ENCODE peak calls at places on chromosomes 6 and 20, in seven cellular contexts. U is natural killer cell, Z is GM23338, B is left ventricle myocardium inferior, D is heart left ventricle, A is cardiac fibroblast, C is transverse colon. Y is an unnamed sample.

GRCh38 chr6:143822584-143823024 is 20.5 kb upstream of the LTV1 start:
- DNase-seq in Z (peak), A (peak), C (no peak), D (no peak), U (no peak), B (no peak), Y (no peak)

GRCh38 chr6:38337819-38338465 is 301.8 kb downstream of the BTBD9 start:
- DNase-seq in Z (no peak), U (no peak), D (no peak), A (peak), C (no peak), B (no peak), Y (peak)

GRCh38 chr6:51277471-51277870 is 458.8 kb downstream of the TFAP2B start:
- DNase-seq in C (no peak), A (no peak), Z (no peak), B (no peak), U (no peak), D (no peak), Y (no peak)

GRCh38 chr6:119495230-119495683 is 145.7 kb upstream of the MAN1A1 start:
- DNase-seq in B (peak), C (peak), A (no peak), D (peak), Z (no peak), U (no peak), Y (no peak)

GRCh38 chr20:16542477-16542876 is 30.8 kb downstream of the KIF16B start:
- DNase-seq in B (no peak), Z (no peak), A (no peak), U (no peak), D (no peak), C (no peak), Y (no peak)

GRCh38 chr20:54633374-54633773 is 158.0 kb downstream of the DOK5 start:
- DNase-seq in Z (no peak), D (no peak), A (no peak), B (no peak), U (no peak), C (no peak), Y (no peak)

GRCh38 chr6:169316651-169317050 is 63.0 kb upstream of the THBS2 start:
- DNase-seq in Z (no peak), D (no peak), A (no peak), B (no peak), C (no peak), U (no peak), Y (no peak)

GRCh38 chr6:27592481-27593199 is 119.7 kb upstream of the ZNF184 start:
- DNase-seq in C (no peak), D (no peak), A (peak), Z (peak), B (no peak), U (no peak), Y (peak)

GRCh38 chr6:157632821-157633220 is 190.2 kb upstream of the SNX9 start:
- DNase-seq in Z (no peak), A (peak), C (no peak), D (no peak), B (no peak), U (no peak), Y (no peak)

DNA sequence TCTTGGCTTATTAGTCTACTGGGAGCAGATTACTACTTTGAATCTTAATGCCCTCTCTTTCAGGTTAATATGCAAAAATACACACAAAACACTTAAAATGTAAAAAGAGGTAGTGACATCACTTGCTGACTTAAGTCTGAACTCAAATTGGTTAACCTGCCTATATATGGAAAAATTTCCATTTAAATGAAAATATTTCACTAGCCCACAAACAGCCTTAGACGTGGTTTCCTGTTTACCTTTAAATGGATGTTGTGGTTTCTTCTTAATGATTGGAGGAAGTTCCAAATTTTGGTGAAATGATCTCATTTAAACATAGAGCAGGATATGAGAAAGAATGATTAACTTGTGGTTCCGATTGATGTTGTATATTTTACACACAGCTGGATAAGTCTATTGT is 553.7 kb downstream of the CD109 start:
- DNase-seq in U (no peak), C (no peak), B (no peak), A (peak), D (no peak), Z (no peak), Y (no peak)
- TF ChIP-seq CTCF in U (no peak), C (no peak), B (no peak), A (no peak), D (no peak), Z (no peak), Y (no peak)

GRCh38 chr20:62583424-62583920 is 58.8 kb upstream of the SLCO4A1 start:
- DNase-seq in Z (peak), A (peak), C (no peak), D (no peak), B (no peak), U (no peak), Y (no peak)
- TF ChIP-seq CTCF in Z (peak), A (no peak), C (no peak), D (no peak), B (no peak), U (no peak), Y (no peak)

DNA sequence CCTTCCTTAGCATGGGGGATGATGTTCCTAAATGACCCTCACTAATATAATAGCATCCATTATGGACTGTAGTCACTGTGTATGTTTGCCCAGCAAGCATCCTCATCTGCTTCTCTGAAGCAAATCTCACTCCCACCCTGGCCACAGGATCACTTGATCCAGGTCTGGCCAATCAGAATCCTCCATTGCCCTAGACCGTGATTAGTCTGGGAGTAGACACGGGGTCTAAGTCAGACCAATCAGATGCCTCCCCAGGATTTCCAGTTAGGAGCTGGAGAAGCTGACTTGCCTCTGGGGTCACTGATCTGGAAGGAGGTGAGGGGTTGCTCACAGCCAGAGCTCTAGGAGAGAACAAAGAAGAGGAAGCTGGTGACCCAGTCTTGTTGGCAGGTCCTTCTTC is 153.9 kb downstream of the DHX35 start:
- DNase-seq in C (no peak), D (no peak), A (no peak), U (no peak), Z (no peak), B (no peak), Y (no peak)
- TF ChIP-seq CTCF in C (no peak), D (no peak), A (no peak), U (no peak), Z (no peak), B (no peak), Y (no peak)

GRCh38 chr20:48012401-48012974 is 227.2 kb upstream of the SULF2 start:
- DNase-seq in U (no peak), A (peak), B (no peak), Z (no peak), C (no peak), D (no peak), Y (peak)
- TF ChIP-seq CTCF in U (no peak), A (no peak), B (no peak), Z (peak), C (no peak), D (no peak), Y (no peak)

DNA sequence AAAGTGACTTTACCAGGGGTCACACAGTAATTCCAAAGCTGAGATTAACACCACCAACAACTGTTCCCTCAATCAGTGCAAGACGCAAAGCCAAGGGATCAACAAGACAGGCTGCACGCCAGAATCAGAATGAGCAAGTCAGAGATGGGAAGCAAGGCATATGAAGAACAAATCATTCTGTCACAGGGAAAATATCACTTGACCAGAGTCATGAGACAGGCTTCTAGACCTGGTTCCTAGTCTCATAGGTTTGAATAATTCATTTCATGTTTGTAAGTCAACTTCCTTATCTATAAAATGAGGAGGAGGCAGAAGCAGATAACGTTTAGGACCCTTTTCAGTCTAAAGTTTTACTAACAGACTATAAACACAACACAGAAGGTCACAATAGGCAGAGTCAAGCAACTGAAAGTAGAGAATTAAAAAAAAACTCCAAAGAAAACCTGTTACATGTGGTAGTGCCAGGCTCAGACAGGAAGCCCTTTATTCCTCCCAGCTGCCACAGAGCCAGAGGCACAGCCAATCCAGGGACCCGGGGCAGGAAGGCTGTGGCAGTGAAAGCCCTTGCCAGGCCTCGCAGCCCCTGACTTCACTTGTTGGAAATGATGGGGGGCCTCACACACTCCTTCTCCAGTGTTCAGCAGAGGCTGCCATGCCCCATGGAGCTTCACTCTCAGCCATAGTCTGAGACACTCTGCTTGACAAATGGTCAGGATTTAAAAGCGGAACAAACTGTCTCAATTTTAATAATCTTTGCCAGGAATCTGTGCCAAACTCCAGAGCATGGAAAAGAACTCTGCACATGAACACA is 29.2 kb upstream of the DST start:
- DNase-seq in Z (no peak), D (no peak), B (no peak), U (no peak), A (no peak), C (peak), Y (no peak)
- TF ChIP-seq CTCF in Z (no peak), D (no peak), B (no peak), U (no peak), A (no peak), C (no peak), Y (no peak)

DNA sequence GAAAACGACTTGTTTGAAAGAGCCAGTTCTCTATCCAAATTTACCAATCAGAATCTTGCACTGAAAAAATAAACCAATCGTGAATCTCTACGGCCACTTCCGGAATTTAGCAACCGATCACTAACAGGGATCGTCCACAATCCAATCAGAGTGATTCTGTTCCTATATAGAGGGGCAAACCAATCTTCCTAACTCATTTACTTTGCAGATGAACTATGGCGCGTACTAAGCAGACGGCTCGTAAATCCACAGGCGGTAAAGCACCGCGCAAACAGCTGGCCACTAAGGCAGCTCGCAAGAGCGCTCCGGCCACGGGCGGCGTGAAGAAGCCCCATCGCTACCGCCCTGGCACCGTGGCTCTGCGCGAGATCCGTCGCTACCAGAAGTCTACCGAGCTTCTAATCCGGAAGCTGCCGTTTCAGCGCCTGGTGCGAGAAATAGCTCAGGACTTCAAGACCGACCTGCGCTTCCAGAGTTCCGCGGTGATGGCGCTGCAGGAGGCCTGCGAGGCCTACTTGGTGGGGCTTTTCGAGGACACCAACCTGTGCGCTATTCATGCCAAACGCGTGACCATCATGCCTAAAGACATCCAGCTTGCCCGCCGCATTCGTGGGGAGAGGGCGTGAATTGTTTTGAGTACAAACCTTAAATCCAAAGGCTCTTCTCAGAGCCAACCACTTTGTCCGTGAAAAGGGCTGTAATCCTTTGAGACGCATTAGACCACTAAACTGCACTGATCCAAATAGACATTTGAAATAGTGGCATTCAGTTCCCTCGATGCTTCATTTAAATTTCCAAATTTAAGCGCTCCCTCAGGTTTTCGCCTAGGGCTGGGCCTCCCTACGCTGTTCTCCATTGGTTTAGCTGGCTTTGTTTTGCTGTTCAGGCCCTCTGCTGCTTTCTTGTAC is 138.0 kb downstream of the HFE start:
- DNase-seq in U (no peak), C (no peak), A (peak), B (no peak), Z (peak), D (no peak), Y (no peak)
- TF ChIP-seq CTCF in U (no peak), C (no peak), A (no peak), B (no peak), Z (no peak), D (no peak), Y (no peak)

GRCh38 chr6:145502417-145502816 is 232.9 kb downstream of the EPM2A start:
- DNase-seq in B (no peak), D (no peak), Z (no peak), C (no peak), A (peak), U (no peak), Y (no peak)

GRCh38 chr6:145507251-145507650 is 228.1 kb downstream of the EPM2A start:
- DNase-seq in B (no peak), U (no peak), Z (no peak), D (no peak), C (no peak), A (no peak), Y (no peak)

GRCh38 chr6:145506554-145506953 is 228.8 kb downstream of the EPM2A start:
- DNase-seq in A (no peak), U (no peak), C (no peak), Z (no peak), B (no peak), D (no peak), Y (no peak)

GRCh38 chr6:145508107-145508506 is 227.2 kb downstream of the EPM2A start:
- DNase-seq in Z (peak), U (no peak), C (no peak), B (no peak), D (no peak), A (no peak), Y (no peak)
- TF ChIP-seq CTCF in Z (peak), U (no peak), C (no peak), B (no peak), D (no peak), A (no peak), Y (peak)

Y was measured in Calu3.